ENCODE peak calls at places on chromosomes 12 and 14, in five cellular contexts. R is heart left ventricle, U is tibial nerve, A is left lung, F is dorsolateral prefrontal cortex. H is an unnamed sample.

GRCh38 chr12:8562310-8562709 is 21.6 kb upstream of the CLEC4E start:
- DNase-seq in A (no peak), R (no peak), F (no peak), U (no peak), H (no peak)

GRCh38 chr14:32329146-32329545 is at the start of gene AKAP6:
- DNase-seq in R (no peak), U (no peak), A (no peak), F (peak; percentile 79), H (peak; percentile 17)

GRCh38 chr14:21965042-21965441 is 291.4 kb upstream of the OR4E1 start:
- DNase-seq in F (no peak), U (no peak), R (no peak), A (peak; percentile 15), H (no peak)

GRCh38 chr12:105946541-105946940 is 192.2 kb downstream of the NUAK1 start:
- DNase-seq in U (no peak), F (no peak), R (peak; percentile 76), A (no peak), H (no peak)

GRCh38 chr12:127435439-127435838 is 831.5 kb upstream of the TMEM132C start:
- DNase-seq in U (no peak), A (no peak), F (no peak), R (no peak), H (no peak)

GRCh38 chr12:53667080-53667479 is 8.8 kb downstream of the ATP5MC2 start:
- DNase-seq in U (no peak), F (no peak), R (no peak), A (no peak), H (peak; percentile 20)

GRCh38 chr14:105843444-105844046 is 317.2 kb downstream of the TMEM121 start:
- DNase-seq in R (no peak), U (no peak), F (peak; percentile 21), A (peak; percentile 58), H (no peak)

GRCh38 chr12:105444050-105444808 is 113.7 kb downstream of the C12orf75 start:
- DNase-seq in R (no peak), A (no peak), F (no peak), U (no peak), H (no peak)

GRCh38 chr14:81031488-81031887 is 76.1 kb downstream of the TSHR start:
- DNase-seq in U (no peak), A (no peak), R (no peak), F (no peak), H (no peak)

GRCh38 chr14:81343166-81343565 is 57.0 kb downstream of the STON2 start:
- DNase-seq in R (no peak), U (no peak), A (no peak), F (no peak), H (no peak)

GRCh38 chr14:22491683-22492483 is 97.1 kb downstream of the DAD1 start:
- DNase-seq in U (no peak), A (no peak), R (no peak), F (no peak), H (no peak)

GRCh38 chr14:36505193-36505815 is 14.7 kb downstream of the NKX2-1 start:
- DNase-seq in F (no peak), U (no peak), R (no peak), A (peak; percentile 89), H (no peak)

GRCh38 chr12:120713861-120714482 is 3.7 kb downstream of the UNC119B start:
- DNase-seq in R (peak; percentile 71), A (no peak), U (peak; percentile 23), F (peak; percentile 60), H (peak; percentile 81)

GRCh38 chr12:106130474-106131113 is 8.2 kb downstream of the NUAK1 start:
- DNase-seq in F (no peak), A (no peak), U (no peak), R (no peak), H (no peak)

GRCh38 chr12:64459388-64460024 is 7.6 kb downstream of the TBK1 start:
- DNase-seq in A (no peak), F (no peak), U (no peak), R (no peak), H (peak; percentile 12)

GRCh38 chr12:104710940-104711725 is 247.0 kb downstream of the SLC41A2 start:
- DNase-seq in F (no peak), U (no peak), A (no peak), R (no peak), H (peak; percentile 94)

GRCh38 chr12:26135010-26135420 is 10.2 kb upstream of the BHLHE41 start:
- DNase-seq in R (no peak), A (peak; percentile 86), F (peak; percentile 40), U (no peak), H (no peak)

GRCh38 chr14:93733646-93734045 is 54.6 kb downstream of the PRIMA1 start:
- DNase-seq in F (peak; percentile 56), A (no peak), U (no peak), R (no peak), H (no peak)

GRCh38 chr12:26058818-26059217 is 66.0 kb downstream of the BHLHE41 start:
- DNase-seq in R (no peak), A (no peak), F (no peak), U (no peak), H (peak; percentile 22)

GRCh38 chr12:76688627-76689026 is 75.3 kb upstream of the ZDHHC17 start:
- DNase-seq in R (no peak), F (no peak), U (no peak), A (no peak), H (no peak)
- TF ChIP-seq CTCF in R (no peak), F (no peak), U (no peak), A (no peak), H (peak; percentile 21)

GRCh38 chr14:56855891-56856461 is 45.7 kb upstream of the OTX2 start:
- DNase-seq in U (no peak), A (no peak), R (no peak), F (no peak), H (no peak)
- H3K4me3 ChIP-seq in U (no peak overlapping the region), A (no peak overlapping the region), R (no peak overlapping the region), F (no peak overlapping the region), H (no peak overlapping the region)

GRCh38 chr12:14901228-14901562 is 15.5 kb upstream of the MGP start:
- DNase-seq in U (no peak), F (no peak), R (peak; percentile 25), A (no peak), H (no peak)
- TF ChIP-seq CTCF in U (no peak), F (no peak), R (peak; percentile 35), A (no peak), H (no peak)

DNA sequence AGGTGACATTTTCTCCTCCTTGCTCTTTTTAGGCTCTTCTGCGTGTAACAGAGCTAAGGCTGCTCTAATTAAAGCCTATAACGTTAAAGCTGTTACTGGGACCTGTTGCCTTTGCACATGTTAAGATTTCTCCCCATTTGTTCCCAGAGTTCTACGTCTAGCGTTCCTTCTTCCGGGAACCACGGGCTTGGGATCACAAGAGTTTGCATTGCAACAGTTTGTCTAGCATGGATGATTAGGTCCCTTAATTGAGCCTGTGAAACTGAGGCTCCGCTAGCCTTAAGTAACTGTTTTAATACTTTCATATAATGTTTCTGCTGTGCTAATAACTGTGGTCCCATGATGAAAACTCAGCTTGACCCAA is 16.7 kb upstream of the LYZ start:
- DNase-seq in U (no peak), F (no peak), R (no peak), A (no peak), H (no peak)
- H3K4me3 ChIP-seq in U (peak overlapping the region; percentile 25), F (peak overlapping the region; percentile 31), R (peak overlapping the region; percentile 56), A (peak overlapping the region; percentile 42), H (no peak overlapping the region)

GRCh38 chr12:114355389-114356088 is 50.4 kb downstream of the TBX5 start:
- DNase-seq in U (no peak), R (peak; percentile 54), F (no peak), A (peak; percentile 43), H (no peak)
- TF ChIP-seq CTCF in U (no peak), R (peak; percentile 31), F (no peak), A (no peak), H (no peak)

DNA sequence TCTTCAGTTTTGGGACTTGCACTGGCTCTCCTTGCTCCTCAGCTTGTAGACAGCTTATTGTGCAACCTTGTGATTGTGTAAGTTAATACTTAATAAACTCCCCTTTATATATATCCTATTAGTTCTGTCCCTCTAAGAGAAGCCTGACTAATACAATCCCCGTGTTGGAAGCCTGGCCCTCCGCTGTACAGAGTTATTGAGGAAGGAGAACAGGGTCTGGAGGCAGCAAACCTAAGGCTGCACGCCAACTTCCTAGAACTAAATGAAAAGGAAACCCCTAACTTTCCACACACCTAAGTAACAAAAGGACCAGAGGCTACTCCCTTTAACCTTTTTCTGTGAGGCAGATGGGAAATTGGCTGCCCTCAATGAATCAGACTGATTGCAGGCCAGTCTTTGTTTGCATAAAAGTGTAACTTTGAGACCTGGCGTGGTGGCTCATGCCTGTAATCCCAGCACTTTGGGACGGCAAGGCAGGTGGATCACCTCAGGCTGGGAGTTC is 42.6 kb upstream of the LIMA1 start:
- DNase-seq in U (no peak), F (no peak), R (no peak), A (no peak), H (no peak)
- H3K4me3 ChIP-seq in U (no peak overlapping the region), F (no peak overlapping the region), R (no peak overlapping the region), A (no peak overlapping the region), H (no peak overlapping the region)